ENCODE peak calls at places on chromosomes 11 and 22, in nine cellular contexts. P is AG04450, E is SJSA1, K is spleen, M is left ventricle myocardium inferior, H is psoas muscle, N is adipocyte, X is SK-N-SH, T is mesendoderm. R is an unnamed sample.

GRCh38 chr22:30602049-30602448 is 4.9 kb upstream of the TCN2 start:
- DNase-seq in N (peak; percentile 18), P (no peak), K (no peak), M (no peak), X (no peak), T (peak; percentile 76), H (no peak), E (no peak), R (peak; percentile 43)

GRCh38 chr11:117282956-117283355 is 8.2 kb upstream of the BACE1-AS start:
- DNase-seq in H (no peak), N (no peak), T (no peak), P (no peak), K (no peak), E (no peak), X (no peak), M (no peak), R (no peak)

GRCh38 chr11:21564813-21565212 is 628.1 kb upstream of the ANO5 start:
- DNase-seq in X (no peak), E (no peak), P (no peak), H (no peak), K (no peak), T (no peak), M (no peak), N (no peak), R (no peak)

GRCh38 chr22:24772493-24773220 is 1.9 kb downstream of the PIWIL3 start:
- DNase-seq in P (no peak), H (no peak), T (peak; percentile 96), X (peak; percentile 70), K (no peak), N (peak; percentile 36), E (no peak), M (no peak), R (no peak)

GRCh38 chr11:83918471-83918870 is 632.3 kb upstream of the CCDC90B start:
- DNase-seq in X (no peak), N (no peak), H (peak; percentile 22), E (no peak), P (no peak), K (no peak), T (no peak), M (peak; percentile 29), R (no peak)

GRCh38 chr11:102807921-102808320 is 10.0 kb upstream of the MMP1 start:
- DNase-seq in N (no peak), P (no peak), E (no peak), H (no peak), T (peak; percentile 92), K (no peak), M (no peak), X (peak; percentile 36), R (peak; percentile 57)

GRCh38 chr11:69048056-69048717 is 545 bp upstream of the TPCN2 start:
- DNase-seq in P (no peak), H (no peak), X (no peak), E (no peak), N (no peak), T (peak; percentile 31), M (no peak), K (no peak), R (no peak)

GRCh38 chr11:11909727-11910126 is 68.0 kb downstream of the USP47 start:
- DNase-seq in X (no peak), P (peak; percentile 65), T (no peak), K (no peak), E (no peak), H (no peak), N (peak; percentile 67), M (no peak), R (no peak)

GRCh38 chr11:94129505-94130335 is 1.1 kb downstream of the PANX1 start:
- DNase-seq in N (peak; percentile 73), T (no peak), M (no peak), P (no peak), E (no peak), H (no peak), X (no peak), K (no peak), R (peak; percentile 28)

GRCh38 chr11:94128746-94129504 is at the start of gene PANX1:
- DNase-seq in H (peak; percentile 81), N (peak; percentile 92), K (peak; percentile 92), M (peak; percentile 82), T (peak; percentile 92), E (peak; percentile 81), P (peak; percentile 47), X (peak; percentile 90), R (peak; percentile 71)

GRCh38 chr11:94128171-94128745 is 383 bp upstream of the PANX1 start:
- DNase-seq in H (no peak), M (no peak), E (no peak), K (peak; percentile 84), N (no peak), P (no peak), X (peak; percentile 58), T (no peak), R (peak; percentile 35)

GRCh38 chr11:94125408-94126120 is 3.1 kb upstream of the PANX1 start:
- DNase-seq in P (no peak), K (no peak), H (no peak), T (no peak), M (no peak), N (peak; percentile 53), E (no peak), X (no peak), R (no peak)

DNA sequence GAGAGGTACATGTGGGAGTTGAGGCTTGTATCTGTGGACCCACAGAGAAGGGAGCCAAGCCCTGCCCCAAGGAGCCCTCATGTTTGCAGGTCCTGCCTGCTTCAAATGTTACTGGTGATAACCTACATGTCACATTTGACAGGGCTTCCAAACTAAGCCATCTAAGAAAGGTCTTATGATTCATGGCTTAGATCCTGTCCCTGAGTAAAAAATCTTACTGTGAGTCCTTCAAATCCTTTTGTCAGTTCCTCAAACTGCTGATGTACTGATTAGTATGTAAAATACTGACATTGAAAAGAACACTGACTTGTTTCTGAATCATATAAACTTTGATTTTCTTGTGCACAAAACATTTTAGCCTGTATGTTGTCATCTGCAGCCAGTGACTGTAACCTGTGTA is 1.0 kb upstream of the PANX1 start:
- DNase-seq in P (no peak), K (no peak), M (no peak), E (no peak), H (no peak), X (no peak), N (no peak), T (no peak), R (no peak)
- H3K4me3 ChIP-seq in P (peak overlapping the region; percentile 96), K (peak overlapping the region; percentile 90), M (peak overlapping the region; percentile 94), E (peak overlapping the region; percentile 97), H (no peak overlapping the region), X (peak overlapping the region; percentile 74), N (peak overlapping the region; percentile 93), T (no peak overlapping the region), R (peak overlapping the region; percentile 93)

GRCh38 chr11:35045219-35045819 is 93.7 kb upstream of the CD44 start:
- DNase-seq in X (no peak), M (no peak), T (no peak), P (no peak), K (peak; percentile 75), N (no peak), H (no peak), E (no peak), R (peak; percentile 95)

GRCh38 chr11:35050596-35050995 is 88.4 kb upstream of the CD44 start:
- DNase-seq in K (no peak), P (no peak), H (no peak), X (no peak), N (no peak), T (no peak), E (no peak), M (no peak), R (peak; percentile 66)

GRCh38 chr11:35046606-35047005 is 92.4 kb upstream of the CD44 start:
- DNase-seq in H (no peak), N (no peak), P (no peak), X (no peak), E (no peak), T (no peak), M (no peak), K (no peak), R (no peak)

GRCh38 chr11:35047179-35047578 is 91.8 kb upstream of the CD44 start:
- DNase-seq in M (no peak), P (no peak), H (no peak), E (no peak), X (no peak), T (no peak), N (no peak), K (no peak), R (peak; percentile 88)

DNA sequence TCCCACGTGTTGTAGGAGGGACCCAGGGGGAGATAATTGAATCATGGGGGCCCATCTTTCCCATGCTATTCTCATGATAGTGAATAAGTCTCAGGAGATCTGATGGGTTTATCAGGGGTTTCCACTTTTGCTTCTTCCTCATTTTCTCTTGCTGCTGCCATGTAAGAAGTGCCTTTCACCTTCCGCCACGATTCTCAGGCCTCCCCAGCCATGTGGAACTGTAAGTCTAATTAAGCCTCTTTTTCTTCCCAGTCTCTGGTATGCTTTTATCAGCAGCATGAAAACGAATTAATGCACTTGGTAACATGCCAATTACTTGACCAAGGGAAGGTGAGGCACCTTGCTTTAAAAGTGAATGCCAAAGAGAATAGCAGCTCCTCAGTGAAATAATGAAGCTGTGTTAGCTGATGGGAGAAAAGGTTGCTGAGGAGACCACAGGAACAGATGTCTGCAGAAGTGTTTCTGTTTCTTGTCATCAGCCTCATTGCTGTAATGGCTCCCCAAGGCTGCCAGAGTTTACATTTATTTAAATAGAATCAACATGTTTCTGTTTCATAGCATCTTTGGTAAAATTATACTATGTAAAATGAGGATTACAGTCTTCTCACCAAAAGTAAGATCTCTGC is 89.0 kb upstream of the CD44 start:
- DNase-seq in M (no peak), T (no peak), P (no peak), K (no peak), X (no peak), N (no peak), E (no peak), H (no peak), R (no peak)
- H3K4me3 ChIP-seq in M (no peak overlapping the region), T (no peak overlapping the region), P (no peak overlapping the region), K (no peak overlapping the region), X (no peak overlapping the region), N (no peak overlapping the region), E (no peak overlapping the region), H (no peak overlapping the region), R (no peak overlapping the region)

DNA sequence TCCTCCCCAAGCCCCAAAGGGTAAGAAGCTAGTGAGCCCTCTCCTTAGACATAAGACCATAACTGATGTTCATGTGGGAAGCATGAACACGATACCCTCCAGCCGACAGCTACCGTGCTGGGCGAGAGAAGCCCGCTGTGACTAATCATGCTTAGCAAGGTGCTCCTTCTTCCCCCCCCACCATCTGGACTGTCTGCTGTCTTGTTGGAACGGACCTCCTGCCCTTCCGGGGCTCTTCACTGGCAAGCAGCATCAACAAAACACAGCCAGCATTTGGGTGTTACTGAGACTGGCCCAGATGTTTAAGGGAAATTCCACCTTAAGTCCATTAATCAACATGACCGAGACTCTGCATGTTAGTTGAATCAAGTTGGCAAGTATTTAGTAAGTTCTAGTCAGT is 200.6 kb downstream of the DBX1 start:
- DNase-seq in H (no peak), N (no peak), M (no peak), E (no peak), X (no peak), K (no peak), P (no peak), T (no peak), R (no peak)
- H3K4me3 ChIP-seq in H (no peak overlapping the region), N (no peak overlapping the region), M (no peak overlapping the region), E (no peak overlapping the region), X (no peak overlapping the region), K (no peak overlapping the region), P (no peak overlapping the region), T (no peak overlapping the region), R (no peak overlapping the region)

DNA sequence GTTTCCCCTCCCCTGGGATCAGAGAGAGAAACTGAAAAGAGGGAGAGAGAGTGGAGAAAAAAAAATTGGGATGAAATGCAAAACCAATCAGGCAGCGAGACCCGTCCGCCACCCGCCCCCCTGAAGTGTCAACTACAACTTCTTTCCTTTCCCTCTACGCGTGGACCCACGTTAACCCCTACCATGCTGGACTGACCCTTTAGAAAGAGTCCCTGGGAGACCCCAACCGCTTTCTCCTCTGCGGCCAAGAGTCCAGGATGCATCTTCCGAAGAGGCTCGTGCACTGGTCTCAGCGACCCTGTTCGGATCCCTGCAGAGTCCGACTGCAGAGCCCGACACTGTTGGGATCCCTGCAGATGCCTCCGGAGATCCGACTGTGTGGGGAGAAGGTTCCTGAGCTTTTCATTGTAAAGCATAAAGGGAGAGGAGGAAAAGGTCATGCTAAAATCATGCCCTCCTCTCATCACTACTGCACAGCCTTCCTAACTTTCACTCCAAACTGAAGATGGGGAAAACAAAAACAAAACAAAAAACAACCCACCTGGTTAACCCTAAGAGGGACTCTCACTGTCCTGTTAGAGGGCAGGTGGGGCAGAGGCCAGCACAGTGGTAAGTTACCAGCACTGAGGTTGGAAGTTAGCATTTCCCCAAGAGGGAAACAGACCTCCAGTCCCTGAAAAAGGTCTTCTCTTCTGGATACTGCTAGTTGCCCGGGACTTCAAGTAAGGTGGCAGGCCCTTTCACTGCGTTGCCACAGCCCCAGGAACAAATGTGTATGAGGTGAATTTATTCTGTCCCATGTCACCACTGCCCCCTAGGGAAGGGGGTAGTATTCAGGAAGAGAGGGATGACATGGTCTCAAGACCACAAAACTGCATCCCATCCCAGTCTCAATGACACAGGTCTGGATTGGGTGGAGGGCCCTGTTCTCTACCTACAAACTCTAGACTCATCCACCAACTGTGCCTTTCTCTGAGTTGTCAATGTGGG is 578 bp upstream of the ADAMTS8 start:
- DNase-seq in T (no peak), P (no peak), H (no peak), N (no peak), E (no peak), X (no peak), K (no peak), M (no peak), R (no peak)
- H3K4me3 ChIP-seq in T (no peak overlapping the region), P (peak overlapping the region; percentile 44), H (peak overlapping the region; percentile 63), N (peak overlapping the region; percentile 68), E (no peak overlapping the region), X (peak overlapping the region; percentile 28), K (peak overlapping the region; percentile 66), M (peak overlapping the region; percentile 60), R (no peak overlapping the region)

R was measured in Jurkat, Clone E6-1.